ENCODE peak calls at places on chromosomes 4 and X, in five cellular contexts. One of them, this sample, is unnamed.

GRCh38 chrX:41518841-41519220 is 71.7 kb downstream of the NYX start:
- DNase-seq in H9: no peak
- DNase-seq in mesenchymal stem cell: no peak
- DNase-seq in neuronal stem cell: no peak
- DNase-seq in H1: no peak
- DNase-seq in this sample: no peak

GRCh38 chrX:50495616-50496015 is 25.0 kb upstream of the DGKK start:
- DNase-seq in mesenchymal stem cell: no peak
- DNase-seq in neuronal stem cell: no peak
- DNase-seq in H9: no peak
- DNase-seq in H1: no peak
- DNase-seq in this sample: no peak

GRCh38 chr4:119671205-119671604 is 42.6 kb upstream of the PDE5A start:
- DNase-seq in H9: no peak
- DNase-seq in H1: no peak
- DNase-seq in neuronal stem cell: no peak
- DNase-seq in mesenchymal stem cell: no peak
- DNase-seq in this sample: no peak

GRCh38 chrX:70476934-70477733 is 32.5 kb downstream of the DLG3 start:
- DNase-seq in H9: peak; percentile 68
- DNase-seq in H1: no peak
- DNase-seq in mesenchymal stem cell: peak; percentile 87
- DNase-seq in neuronal stem cell: no peak
- DNase-seq in this sample: no peak

GRCh38 chr4:6917445-6918241 is 8.0 kb downstream of the TBC1D14 start:
- DNase-seq in H1: no peak
- DNase-seq in neuronal stem cell: no peak
- DNase-seq in mesenchymal stem cell: peak; percentile 29
- DNase-seq in H9: peak; percentile 59
- DNase-seq in this sample: no peak

GRCh38 chrX:132758778-132759177 is 199.7 kb downstream of the HS6ST2 start:
- DNase-seq in H9: peak; percentile 41
- DNase-seq in neuronal stem cell: no peak
- DNase-seq in mesenchymal stem cell: peak; percentile 1
- DNase-seq in H1: no peak
- DNase-seq in this sample: no peak

GRCh38 chrX:74535211-74535621 is 79.2 kb downstream of the RLIM start:
- DNase-seq in neuronal stem cell: no peak
- DNase-seq in mesenchymal stem cell: peak; percentile 62
- DNase-seq in H1: no peak
- DNase-seq in H9: peak; percentile 49
- DNase-seq in this sample: peak; percentile 31

GRCh38 chr4:38322709-38323108 is 341.3 kb upstream of the KLF3 start:
- DNase-seq in mesenchymal stem cell: peak; percentile 6
- DNase-seq in H1: no peak
- DNase-seq in neuronal stem cell: no peak
- DNase-seq in H9: no peak
- DNase-seq in this sample: no peak

GRCh38 chr4:30757357-30757756 is 37.2 kb downstream of the PCDH7 start:
- DNase-seq in mesenchymal stem cell: peak; percentile 75
- DNase-seq in H1: no peak
- DNase-seq in H9: no peak
- DNase-seq in neuronal stem cell: no peak
- DNase-seq in this sample: peak; percentile 9

GRCh38 chr4:78121338-78121904 is 64.3 kb downstream of the FRAS1 start:
- DNase-seq in mesenchymal stem cell: no peak
- DNase-seq in neuronal stem cell: no peak
- DNase-seq in H9: no peak
- DNase-seq in H1: no peak
- DNase-seq in this sample: no peak

GRCh38 chr4:98566491-98567008 is 91.9 kb downstream of the TSPAN5 start:
- DNase-seq in H1: no peak
- DNase-seq in mesenchymal stem cell: peak; percentile 62
- DNase-seq in neuronal stem cell: no peak
- DNase-seq in H9: no peak
- DNase-seq in this sample: no peak

GRCh38 chrX:41145920-41146608 is 60.8 kb downstream of the USP9X start:
- DNase-seq in mesenchymal stem cell: peak; percentile 82
- DNase-seq in H1: no peak
- DNase-seq in H9: no peak
- DNase-seq in neuronal stem cell: no peak
- DNase-seq in this sample: peak; percentile 3

GRCh38 chr4:182764137-182764536 is 153.0 kb downstream of the DCTD start:
- DNase-seq in H1: no peak
- DNase-seq in H9: no peak
- DNase-seq in neuronal stem cell: no peak
- DNase-seq in mesenchymal stem cell: peak; percentile 13
- DNase-seq in this sample: no peak

GRCh38 chr4:15162465-15163283 is 160.4 kb downstream of the CPEB2 start:
- DNase-seq in H1: no peak
- DNase-seq in mesenchymal stem cell: peak; percentile 34
- DNase-seq in H9: no peak
- DNase-seq in neuronal stem cell: no peak
- DNase-seq in this sample: peak; percentile 51

GRCh38 chr4:3637326-3638016 is 105.2 kb upstream of the LRPAP1 start:
- DNase-seq in neuronal stem cell: no peak
- DNase-seq in H9: no peak
- DNase-seq in H1: no peak
- DNase-seq in mesenchymal stem cell: no peak
- DNase-seq in this sample: no peak

GRCh38 chrX:124023838-124024238 is 62.3 kb downstream of the STAG2 start:
- DNase-seq in H1: no peak
- DNase-seq in mesenchymal stem cell: peak; percentile 53
- DNase-seq in H9: no peak
- DNase-seq in neuronal stem cell: no peak
- DNase-seq in this sample: no peak

GRCh38 chrX:134004038-134004437 is 18.6 kb upstream of the GPC3 start:
- DNase-seq in H1: no peak
- DNase-seq in H9: no peak
- DNase-seq in neuronal stem cell: no peak
- DNase-seq in mesenchymal stem cell: peak; percentile 43
- DNase-seq in this sample: peak; percentile 51

GRCh38 chrX:10071451-10072163 is 85.2 kb upstream of the CLCN4 start:
- DNase-seq in mesenchymal stem cell: no peak
- DNase-seq in H1: no peak
- DNase-seq in H9: no peak
- DNase-seq in neuronal stem cell: no peak
- DNase-seq in this sample: no peak

GRCh38 chr4:87236851-87237250 is 16.4 kb upstream of the KLHL8 start:
- DNase-seq in neuronal stem cell: no peak
- DNase-seq in H1: no peak
- DNase-seq in mesenchymal stem cell: peak; percentile 9
- DNase-seq in H9: no peak
- DNase-seq in this sample: peak; percentile 14

GRCh38 chrX:68146054-68146453 is 287.2 kb downstream of the OPHN1 start:
- DNase-seq in mesenchymal stem cell: peak; percentile 43
- DNase-seq in H9: no peak
- DNase-seq in H1: no peak
- DNase-seq in neuronal stem cell: no peak
- DNase-seq in this sample: peak; percentile 26

GRCh38 chr4:134636332-134637055 is 434.9 kb upstream of the PABPC4L start:
- DNase-seq in neuronal stem cell: no peak
- DNase-seq in mesenchymal stem cell: no peak
- DNase-seq in H9: no peak
- DNase-seq in H1: no peak
- DNase-seq in this sample: no peak

GRCh38 chr4:4333265-4333706 is 43.2 kb downstream of the ZBTB49 start:
- DNase-seq in H1: no peak
- DNase-seq in neuronal stem cell: no peak
- DNase-seq in H9: no peak
- DNase-seq in mesenchymal stem cell: peak; percentile 93
- DNase-seq in this sample: no peak

GRCh38 chr4:38069271-38069760 is 109.1 kb downstream of the PTTG2 start:
- DNase-seq in mesenchymal stem cell: peak; percentile 72
- DNase-seq in H1: no peak
- DNase-seq in neuronal stem cell: peak; percentile 26
- DNase-seq in H9: peak; percentile 65
- DNase-seq in this sample: peak; percentile 68

DNA sequence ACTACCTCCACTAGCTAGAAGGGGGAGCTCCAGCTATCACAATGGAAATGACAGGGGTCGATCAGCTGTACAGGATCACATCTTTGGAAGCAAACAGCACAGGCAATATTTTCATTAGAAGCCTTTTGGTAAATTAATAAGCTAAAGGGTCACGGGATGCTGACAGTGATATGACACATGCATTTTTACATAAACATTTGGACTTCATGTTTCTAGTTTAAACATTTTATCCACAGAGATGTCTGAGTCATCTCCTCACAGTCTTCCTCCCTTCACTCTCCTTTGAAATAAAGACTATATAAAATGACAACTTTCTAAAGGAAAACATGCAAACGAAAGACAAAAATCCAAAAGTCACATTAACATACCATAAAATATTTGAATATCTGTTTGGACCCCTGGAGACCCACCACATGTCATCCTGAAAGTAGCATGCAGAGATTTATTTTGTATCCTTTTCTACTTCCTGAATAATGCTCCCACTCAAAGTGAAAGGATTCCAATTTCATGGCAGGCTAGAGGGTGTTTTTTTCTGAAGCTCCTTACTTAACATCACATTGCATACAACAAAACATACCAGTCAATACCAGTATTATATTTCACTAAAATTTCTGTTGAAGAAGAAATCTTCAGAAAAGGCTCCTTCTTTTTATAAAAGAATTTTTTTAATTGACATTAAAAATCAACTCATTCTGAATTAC is 200.1 kb upstream of the PPARGC1A start:
- DNase-seq in neuronal stem cell: no peak
- DNase-seq in H1: no peak
- DNase-seq in mesenchymal stem cell: peak; percentile 78
- DNase-seq in H9: no peak
- DNase-seq in this sample: no peak
- H3K23ac ChIP-seq in neuronal stem cell: no peak overlapping the region
- H3K23ac ChIP-seq in H1: no peak overlapping the region
- H3K23ac ChIP-seq in mesenchymal stem cell: no peak overlapping the region
- H3K23ac ChIP-seq in H9: no peak overlapping the region
- H3K23ac ChIP-seq in this sample: no peak overlapping the region

GRCh38 chr4:122788935-122789334 is 37.7 kb upstream of the FGF2 start:
- DNase-seq in mesenchymal stem cell: no peak
- DNase-seq in H1: no peak
- DNase-seq in H9: no peak
- DNase-seq in neuronal stem cell: no peak
- DNase-seq in this sample: no peak

GRCh38 chr4:122783301-122784215 is 43.1 kb upstream of the FGF2 start:
- DNase-seq in mesenchymal stem cell: peak; percentile 76
- DNase-seq in neuronal stem cell: peak; percentile 65
- DNase-seq in H1: peak; percentile 72
- DNase-seq in H9: peak; percentile 94
- DNase-seq in this sample: peak; percentile 80

GRCh38 chr4:122785099-122785498 is 41.5 kb upstream of the FGF2 start:
- DNase-seq in mesenchymal stem cell: no peak
- DNase-seq in H9: no peak
- DNase-seq in H1: no peak
- DNase-seq in neuronal stem cell: no peak
- DNase-seq in this sample: no peak

GRCh38 chr4:122784261-122784660 is 42.4 kb upstream of the FGF2 start:
- DNase-seq in mesenchymal stem cell: no peak
- DNase-seq in H1: no peak
- DNase-seq in H9: no peak
- DNase-seq in neuronal stem cell: no peak
- DNase-seq in this sample: no peak

GRCh38 chr4:122787940-122788339 is 38.7 kb upstream of the FGF2 start:
- DNase-seq in neuronal stem cell: no peak
- DNase-seq in H9: no peak
- DNase-seq in mesenchymal stem cell: no peak
- DNase-seq in H1: no peak
- DNase-seq in this sample: no peak
- H2AFZ ChIP-seq in neuronal stem cell: no peak overlapping the region
- H2AFZ ChIP-seq in H9: no peak overlapping the region
- H2AFZ ChIP-seq in mesenchymal stem cell: no peak overlapping the region
- H2AFZ ChIP-seq in H1: no peak overlapping the region
- H2AFZ ChIP-seq in this sample: no peak overlapping the region

DNA sequence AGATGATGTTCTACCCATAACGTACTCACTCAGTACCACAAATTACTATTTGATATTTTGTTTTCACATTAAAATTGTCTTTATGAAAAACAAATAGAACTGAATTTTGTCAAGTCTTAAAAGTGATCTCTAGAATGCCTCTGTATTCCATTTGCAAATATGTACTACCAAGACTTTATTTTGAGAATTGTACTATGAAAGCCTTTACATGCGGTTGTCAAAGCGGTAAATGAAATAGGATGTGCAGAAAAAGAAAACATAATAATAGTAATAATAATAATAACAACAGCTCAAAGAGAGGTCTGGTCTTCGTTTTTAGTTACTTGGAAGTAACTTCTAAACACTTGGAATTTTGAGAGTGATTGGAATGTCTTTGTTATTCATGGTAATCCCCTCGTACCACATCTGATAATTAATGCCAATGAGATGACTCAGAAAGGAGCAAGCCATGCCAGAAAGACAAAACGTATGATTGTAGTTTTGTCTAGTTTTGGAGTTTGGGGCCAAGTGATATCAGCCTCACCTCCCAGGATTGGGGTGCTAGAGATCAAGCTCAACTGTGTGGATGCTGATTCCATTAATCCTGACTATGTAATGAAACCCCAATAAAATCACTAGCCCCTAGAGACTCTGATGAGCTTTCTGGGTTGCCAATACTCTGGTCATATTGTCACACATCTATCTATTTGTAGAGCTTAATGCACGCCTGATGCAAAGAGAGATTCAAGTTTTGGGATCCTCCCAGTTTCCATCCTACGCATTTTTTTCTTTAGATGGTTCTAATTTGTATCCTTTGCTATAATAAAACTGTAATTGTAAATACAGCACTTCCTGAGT is 20.2 kb upstream of the CTSO start:
- DNase-seq in neuronal stem cell: no peak
- DNase-seq in H9: no peak
- DNase-seq in mesenchymal stem cell: peak; percentile 25
- DNase-seq in H1: no peak
- DNase-seq in this sample: no peak
- H2BK12ac ChIP-seq in neuronal stem cell: no peak overlapping the region
- H2BK12ac ChIP-seq in H9: no peak overlapping the region
- H2BK12ac ChIP-seq in mesenchymal stem cell: no peak overlapping the region
- H2BK12ac ChIP-seq in H1: no peak overlapping the region
- H2BK12ac ChIP-seq in this sample: peak overlapping the region; percentile 50

GRCh38 chr4:24810016-24810415 is 14.6 kb downstream of the SOD3 start:
- DNase-seq in H9: no peak
- DNase-seq in mesenchymal stem cell: peak; percentile 47
- DNase-seq in H1: no peak
- DNase-seq in neuronal stem cell: no peak
- DNase-seq in this sample: no peak

GRCh38 chr4:24808261-24808660 is 12.9 kb downstream of the SOD3 start:
- DNase-seq in mesenchymal stem cell: no peak
- DNase-seq in H9: no peak
- DNase-seq in neuronal stem cell: no peak
- DNase-seq in H1: no peak
- DNase-seq in this sample: no peak

GRCh38 chr4:24807611-24808010 is 12.2 kb downstream of the SOD3 start:
- DNase-seq in H9: no peak
- DNase-seq in neuronal stem cell: no peak
- DNase-seq in mesenchymal stem cell: no peak
- DNase-seq in H1: peak; percentile 3
- DNase-seq in this sample: no peak

GRCh38 chr4:24809376-24809775 is 14.0 kb downstream of the SOD3 start:
- DNase-seq in H1: peak; percentile 53
- DNase-seq in mesenchymal stem cell: no peak
- DNase-seq in neuronal stem cell: no peak
- DNase-seq in H9: peak; percentile 51
- DNase-seq in this sample: no peak

GRCh38 chr4:24808955-24809354 is 13.6 kb downstream of the SOD3 start:
- DNase-seq in H9: no peak
- DNase-seq in mesenchymal stem cell: no peak
- DNase-seq in neuronal stem cell: no peak
- DNase-seq in H1: no peak
- DNase-seq in this sample: no peak
- H3K23ac ChIP-seq in H9: no peak overlapping the region
- H3K23ac ChIP-seq in mesenchymal stem cell: no peak overlapping the region
- H3K23ac ChIP-seq in neuronal stem cell: no peak overlapping the region
- H3K23ac ChIP-seq in H1: no peak overlapping the region
- H3K23ac ChIP-seq in this sample: no peak overlapping the region

This sample was measured in trophoblast cell.